ENCODE peak calls at places on chromosomes 3 and 15, in seven cellular contexts. One of them, this sample, is unnamed.

GRCh38 chr15:41637086-41637485 is 23.1 kb upstream of the MGA start:
- DNase-seq in neuronal stem cell: no peak
- DNase-seq in mesendoderm: peak
- DNase-seq in IMR-90: no peak
- DNase-seq in H9: no peak
- DNase-seq in H1: no peak
- DNase-seq in trophoblast cell: no peak
- DNase-seq in this sample: no peak

GRCh38 chr3:66642484-66642883 is 141.7 kb upstream of the LRIG1 start:
- DNase-seq in neuronal stem cell: no peak
- DNase-seq in mesendoderm: no peak
- DNase-seq in IMR-90: no peak
- DNase-seq in H9: no peak
- DNase-seq in H1: no peak
- DNase-seq in trophoblast cell: no peak
- DNase-seq in this sample: no peak

GRCh38 chr3:21042184-21042583 is 708.8 kb downstream of the ZNF385D start:
- DNase-seq in neuronal stem cell: no peak
- DNase-seq in mesendoderm: no peak
- DNase-seq in IMR-90: no peak
- DNase-seq in H9: no peak
- DNase-seq in H1: no peak
- DNase-seq in trophoblast cell: no peak
- DNase-seq in this sample: no peak

GRCh38 chr3:3772338-3772737 is 26.9 kb upstream of the LRRN1 start:
- DNase-seq in neuronal stem cell: no peak
- DNase-seq in mesendoderm: no peak
- DNase-seq in IMR-90: no peak
- DNase-seq in H9: no peak
- DNase-seq in H1: no peak
- DNase-seq in trophoblast cell: no peak
- DNase-seq in this sample: no peak

GRCh38 chr3:194884649-194885315 is 199.1 kb downstream of the FAM43A start:
- DNase-seq in neuronal stem cell: no peak
- DNase-seq in mesendoderm: no peak
- DNase-seq in IMR-90: no peak
- DNase-seq in H9: peak
- DNase-seq in H1: no peak
- DNase-seq in trophoblast cell: no peak
- DNase-seq in this sample: no peak

GRCh38 chr3:45212095-45212468 is 14.0 kb downstream of the TMEM158 start:
- DNase-seq in neuronal stem cell: no peak
- DNase-seq in mesendoderm: no peak
- DNase-seq in IMR-90: no peak
- DNase-seq in H9: no peak
- DNase-seq in H1: no peak
- DNase-seq in trophoblast cell: no peak
- DNase-seq in this sample: peak

GRCh38 chr3:142940472-142940871 is 23.0 kb downstream of the PAQR9 start:
- DNase-seq in neuronal stem cell: no peak
- DNase-seq in mesendoderm: peak
- DNase-seq in IMR-90: no peak
- DNase-seq in H9: no peak
- DNase-seq in H1: no peak
- DNase-seq in trophoblast cell: peak
- DNase-seq in this sample: no peak

GRCh38 chr3:177427540-177427939 is 230.3 kb upstream of the TBL1XR1 start:
- DNase-seq in neuronal stem cell: no peak
- DNase-seq in mesendoderm: no peak
- DNase-seq in IMR-90: peak
- DNase-seq in H9: no peak
- DNase-seq in H1: no peak
- DNase-seq in trophoblast cell: no peak
- DNase-seq in this sample: peak

GRCh38 chr3:29977360-29977759 is 629.0 kb upstream of the TGFBR2 start:
- DNase-seq in neuronal stem cell: no peak
- DNase-seq in mesendoderm: no peak
- DNase-seq in IMR-90: no peak
- DNase-seq in H9: no peak
- DNase-seq in H1: no peak
- DNase-seq in trophoblast cell: no peak
- DNase-seq in this sample: no peak

DNA sequence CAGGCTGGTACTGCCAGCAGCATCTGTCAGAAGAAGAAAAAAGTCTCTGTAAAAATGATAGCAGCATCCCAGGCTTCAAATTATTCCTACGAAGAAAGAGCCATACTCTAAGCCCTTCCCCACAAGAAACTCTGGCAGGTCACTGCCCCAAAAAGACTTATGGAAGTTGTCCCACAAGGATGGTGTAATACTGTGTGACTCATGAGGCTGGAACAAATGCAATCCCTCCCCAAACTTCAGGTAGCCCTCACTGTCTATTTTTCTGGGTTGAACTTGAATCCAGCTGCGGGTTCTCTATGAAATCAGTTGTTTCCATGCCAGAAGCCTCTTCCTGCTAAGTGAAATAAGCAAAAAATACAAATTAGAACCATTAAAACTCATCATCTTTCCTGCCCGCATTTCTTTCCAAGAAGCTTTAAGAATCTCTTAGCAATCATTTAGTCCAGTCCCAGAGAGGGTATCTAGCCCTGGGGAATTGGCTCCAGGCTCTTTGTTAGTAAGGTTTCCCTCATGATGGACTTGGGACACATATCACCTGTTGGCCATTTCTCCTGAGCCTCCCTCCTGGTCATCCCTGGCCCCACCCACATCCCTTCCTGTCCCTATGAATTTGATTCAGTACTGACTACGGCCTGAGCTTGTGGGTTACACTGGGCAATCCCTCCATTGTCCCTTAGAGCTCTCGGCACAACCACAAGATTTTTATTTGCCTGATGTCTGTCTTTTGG is 51.7 kb downstream of the FAM174B start:
- DNase-seq in neuronal stem cell: no peak
- DNase-seq in mesendoderm: no peak
- DNase-seq in IMR-90: no peak
- DNase-seq in H9: no peak
- DNase-seq in H1: no peak
- DNase-seq in trophoblast cell: peak
- DNase-seq in this sample: no peak
- H3K4ac ChIP-seq in neuronal stem cell: no peak
- H3K4ac ChIP-seq in mesendoderm: no peak
- H3K4ac ChIP-seq in IMR-90: no peak
- H3K4ac ChIP-seq in H9: no peak
- H3K4ac ChIP-seq in H1: no peak
- H3K4ac ChIP-seq in trophoblast cell: no peak
- H3K4ac ChIP-seq in this sample: no peak

DNA sequence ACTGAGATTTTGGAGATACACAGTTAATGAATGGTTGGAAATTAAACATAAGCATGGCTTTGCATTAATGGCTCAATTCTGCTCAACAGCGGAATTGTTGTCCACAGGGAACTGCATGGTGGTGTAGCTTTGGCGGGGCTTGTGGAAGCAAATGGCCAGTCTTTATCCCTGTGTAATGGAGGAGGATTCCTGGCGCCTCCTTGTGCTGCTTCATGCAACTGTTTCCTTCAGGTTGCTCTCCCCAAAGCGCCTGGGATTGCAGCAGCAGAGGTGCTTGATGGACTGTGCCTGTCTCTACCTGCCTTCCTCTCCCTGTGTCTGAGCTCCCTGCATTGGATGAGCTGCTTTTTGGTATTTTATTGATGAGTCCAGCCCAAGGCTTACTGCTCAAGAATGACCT is 72.9 kb upstream of the NDN start:
- DNase-seq in neuronal stem cell: no peak
- DNase-seq in mesendoderm: peak
- DNase-seq in IMR-90: no peak
- DNase-seq in H9: peak
- DNase-seq in H1: no peak
- DNase-seq in trophoblast cell: no peak
- DNase-seq in this sample: no peak
- H3K4ac ChIP-seq in neuronal stem cell: no peak
- H3K4ac ChIP-seq in mesendoderm: no peak
- H3K4ac ChIP-seq in IMR-90: no peak
- H3K4ac ChIP-seq in H9: no peak
- H3K4ac ChIP-seq in H1: no peak
- H3K4ac ChIP-seq in trophoblast cell: no peak
- H3K4ac ChIP-seq in this sample: no peak

GRCh38 chr15:58298883-58299282 is 132.9 kb upstream of the LIPC start:
- DNase-seq in neuronal stem cell: no peak
- DNase-seq in mesendoderm: no peak
- DNase-seq in IMR-90: no peak
- DNase-seq in H9: no peak
- DNase-seq in H1: no peak
- DNase-seq in trophoblast cell: no peak
- DNase-seq in this sample: no peak

GRCh38 chr15:58295637-58296036 is 136.2 kb upstream of the LIPC start:
- DNase-seq in neuronal stem cell: no peak
- DNase-seq in mesendoderm: no peak
- DNase-seq in IMR-90: no peak
- DNase-seq in H9: no peak
- DNase-seq in H1: no peak
- DNase-seq in trophoblast cell: no peak
- DNase-seq in this sample: no peak

GRCh38 chr15:58299311-58299850 is 132.4 kb upstream of the LIPC start:
- DNase-seq in neuronal stem cell: no peak
- DNase-seq in mesendoderm: no peak
- DNase-seq in IMR-90: peak
- DNase-seq in H9: no peak
- DNase-seq in H1: no peak
- DNase-seq in trophoblast cell: peak
- DNase-seq in this sample: peak

GRCh38 chr15:58296276-58296675 is 135.5 kb upstream of the LIPC start:
- DNase-seq in neuronal stem cell: no peak
- DNase-seq in mesendoderm: no peak
- DNase-seq in IMR-90: no peak
- DNase-seq in H9: no peak
- DNase-seq in H1: no peak
- DNase-seq in trophoblast cell: no peak
- DNase-seq in this sample: no peak

GRCh38 chr15:58297639-58298038 is 134.2 kb upstream of the LIPC start:
- DNase-seq in neuronal stem cell: no peak
- DNase-seq in mesendoderm: no peak
- DNase-seq in IMR-90: no peak
- DNase-seq in H9: no peak
- DNase-seq in H1: no peak
- DNase-seq in trophoblast cell: no peak
- DNase-seq in this sample: no peak
- H3K4ac ChIP-seq in neuronal stem cell: no peak
- H3K4ac ChIP-seq in mesendoderm: no peak
- H3K4ac ChIP-seq in IMR-90: no peak
- H3K4ac ChIP-seq in H9: no peak
- H3K4ac ChIP-seq in H1: no peak
- H3K4ac ChIP-seq in trophoblast cell: no peak
- H3K4ac ChIP-seq in this sample: no peak

DNA sequence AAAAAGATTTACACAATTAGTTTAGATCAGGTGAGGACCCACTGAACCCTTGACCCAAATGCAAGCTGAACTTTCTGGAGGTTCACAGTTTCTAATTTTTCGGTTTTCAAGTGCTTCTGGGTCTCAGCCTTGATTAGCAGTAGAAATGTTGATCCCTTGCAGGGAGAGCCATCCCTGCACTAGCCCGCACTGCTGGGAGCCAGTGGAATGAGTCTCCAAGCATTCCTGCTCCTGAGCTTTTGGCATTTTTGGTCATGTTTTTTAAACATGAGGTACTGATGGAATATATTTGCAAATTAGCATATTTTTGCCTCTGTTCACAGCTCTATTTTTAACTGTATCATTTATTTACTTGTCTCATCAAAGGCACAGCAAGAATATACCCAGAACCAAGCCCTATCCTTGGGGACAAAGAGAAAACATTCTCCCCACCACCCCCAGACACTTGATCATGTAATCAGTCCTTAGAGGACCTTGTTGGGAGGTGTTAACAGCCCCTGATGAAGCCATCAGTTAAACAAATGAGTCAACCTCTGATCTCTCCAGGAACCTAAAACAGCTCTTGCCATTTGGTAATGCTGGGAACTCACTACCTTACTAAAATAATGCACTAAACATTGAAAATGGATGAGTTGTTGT is 119.0 kb upstream of the CTDSPL start:
- DNase-seq in neuronal stem cell: no peak
- DNase-seq in mesendoderm: peak
- DNase-seq in IMR-90: no peak
- DNase-seq in H9: no peak
- DNase-seq in H1: no peak
- DNase-seq in trophoblast cell: no peak
- DNase-seq in this sample: no peak
- H3K4ac ChIP-seq in neuronal stem cell: no peak
- H3K4ac ChIP-seq in mesendoderm: no peak
- H3K4ac ChIP-seq in IMR-90: no peak
- H3K4ac ChIP-seq in H9: no peak
- H3K4ac ChIP-seq in H1: no peak
- H3K4ac ChIP-seq in trophoblast cell: no peak
- H3K4ac ChIP-seq in this sample: no peak